ENCODE peak calls at places on chromosomes 12 and 14, in six cellular contexts. One of them, this sample, is unnamed.

GRCh38 chr12:104190151-104190550 is 25.4 kb upstream of the TXNRD1 start:
- DNase-seq in prostate gland: no peak
- DNase-seq in left ventricle myocardium inferior: no peak
- DNase-seq in upper lobe of right lung: no peak
- DNase-seq in lower lobe of right lung: no peak
- DNase-seq in brain microvascular endothelial cell: no peak
- DNase-seq in this sample: no peak

GRCh38 chr14:94650806-94651805 is 38.9 kb downstream of the SERPINA3 start:
- DNase-seq in prostate gland: no peak
- DNase-seq in brain microvascular endothelial cell: no peak
- DNase-seq in left ventricle myocardium inferior: no peak
- DNase-seq in lower lobe of right lung: no peak
- DNase-seq in upper lobe of right lung: no peak
- DNase-seq in this sample: no peak

GRCh38 chr12:100733817-100734593 is 60.6 kb upstream of the ANO4 start:
- DNase-seq in left ventricle myocardium inferior: no peak
- DNase-seq in brain microvascular endothelial cell: no peak
- DNase-seq in prostate gland: no peak
- DNase-seq in lower lobe of right lung: no peak
- DNase-seq in upper lobe of right lung: no peak
- DNase-seq in this sample: no peak

GRCh38 chr14:81275995-81276698 is 55.4 kb upstream of the GTF2A1 start:
- DNase-seq in left ventricle myocardium inferior: no peak
- DNase-seq in upper lobe of right lung: no peak
- DNase-seq in prostate gland: no peak
- DNase-seq in lower lobe of right lung: no peak
- DNase-seq in brain microvascular endothelial cell: no peak
- DNase-seq in this sample: peak; percentile 70

GRCh38 chr14:21070610-21071224 is 613 bp downstream of the ARHGEF40 start:
- DNase-seq in left ventricle myocardium inferior: peak; percentile 59
- DNase-seq in brain microvascular endothelial cell: peak; percentile 24
- DNase-seq in prostate gland: no peak
- DNase-seq in upper lobe of right lung: no peak
- DNase-seq in lower lobe of right lung: no peak
- DNase-seq in this sample: peak; percentile 52

GRCh38 chr14:104218361-104219180 is 80.2 kb downstream of the KIF26A start:
- DNase-seq in left ventricle myocardium inferior: peak; percentile 10
- DNase-seq in prostate gland: no peak
- DNase-seq in brain microvascular endothelial cell: no peak
- DNase-seq in lower lobe of right lung: peak; percentile 16
- DNase-seq in upper lobe of right lung: peak; percentile 46
- DNase-seq in this sample: peak; percentile 19

GRCh38 chr12:106919910-106920544 is 35.7 kb upstream of the TMEM263 start:
- DNase-seq in upper lobe of right lung: no peak
- DNase-seq in brain microvascular endothelial cell: peak; percentile 30
- DNase-seq in left ventricle myocardium inferior: no peak
- DNase-seq in prostate gland: peak; percentile 11
- DNase-seq in lower lobe of right lung: no peak
- DNase-seq in this sample: peak; percentile 36

GRCh38 chr12:127509066-127509778 is 757.7 kb upstream of the TMEM132C start:
- DNase-seq in left ventricle myocardium inferior: no peak
- DNase-seq in lower lobe of right lung: no peak
- DNase-seq in prostate gland: no peak
- DNase-seq in upper lobe of right lung: no peak
- DNase-seq in brain microvascular endothelial cell: peak; percentile 76
- DNase-seq in this sample: no peak

GRCh38 chr14:58199726-58200479 is at the start of gene ACTR10:
- DNase-seq in lower lobe of right lung: peak; percentile 93
- DNase-seq in left ventricle myocardium inferior: peak; percentile 88
- DNase-seq in upper lobe of right lung: peak; percentile 97
- DNase-seq in prostate gland: peak; percentile 79
- DNase-seq in brain microvascular endothelial cell: peak; percentile 48
- DNase-seq in this sample: peak; percentile 91

GRCh38 chr12:70520847-70521246 is 116.4 kb downstream of the PTPRB start:
- DNase-seq in prostate gland: no peak
- DNase-seq in upper lobe of right lung: no peak
- DNase-seq in lower lobe of right lung: no peak
- DNase-seq in brain microvascular endothelial cell: no peak
- DNase-seq in left ventricle myocardium inferior: no peak
- DNase-seq in this sample: no peak
- TF ChIP-seq CTCF in prostate gland: no peak
- TF ChIP-seq CTCF in upper lobe of right lung: no peak
- TF ChIP-seq CTCF in lower lobe of right lung: no peak
- TF ChIP-seq CTCF in brain microvascular endothelial cell: no peak
- TF ChIP-seq CTCF in left ventricle myocardium inferior: no peak
- TF ChIP-seq CTCF in this sample: no peak

DNA sequence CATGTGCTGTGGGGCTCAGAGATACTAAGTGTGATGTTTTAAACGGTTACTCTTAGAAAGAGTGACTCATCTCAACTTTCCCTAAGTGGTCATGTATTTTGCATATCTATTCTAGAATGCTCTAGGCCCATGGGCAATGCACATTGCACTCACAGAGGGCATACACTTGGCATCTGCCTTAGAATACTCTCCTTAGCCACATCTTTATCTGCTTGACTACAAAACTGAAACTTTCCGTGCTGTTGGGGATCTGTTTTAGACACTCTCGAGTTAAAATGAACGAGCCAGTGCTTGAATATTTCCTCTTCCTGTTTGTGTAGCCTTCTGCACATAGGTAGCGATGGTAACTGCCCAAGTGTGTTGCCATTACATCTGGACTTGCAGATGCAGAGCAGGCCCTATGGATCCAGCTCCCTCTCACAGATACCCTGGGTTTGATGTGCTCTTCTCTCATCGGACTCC is 180.5 kb downstream of the CAND1 start:
- DNase-seq in prostate gland: no peak
- DNase-seq in left ventricle myocardium inferior: no peak
- DNase-seq in upper lobe of right lung: no peak
- DNase-seq in brain microvascular endothelial cell: no peak
- DNase-seq in lower lobe of right lung: no peak
- DNase-seq in this sample: no peak
- H3K27me3 ChIP-seq in prostate gland: no peaks in the 10 kb centered on the region
- H3K27me3 ChIP-seq in left ventricle myocardium inferior: no peaks in the 10 kb centered on the region
- H3K27me3 ChIP-seq in upper lobe of right lung: no peaks in the 10 kb centered on the region
- H3K27me3 ChIP-seq in brain microvascular endothelial cell: no peaks in the 10 kb centered on the region
- H3K27me3 ChIP-seq in lower lobe of right lung: no peaks in the 10 kb centered on the region
- H3K27me3 ChIP-seq in this sample: no peaks in the 10 kb centered on the region

GRCh38 chr14:101559250-101559623 is 2.1 kb upstream of the DIO3 start:
- DNase-seq in brain microvascular endothelial cell: no peak
- DNase-seq in prostate gland: no peak
- DNase-seq in upper lobe of right lung: no peak
- DNase-seq in lower lobe of right lung: peak; percentile 38
- DNase-seq in left ventricle myocardium inferior: no peak
- DNase-seq in this sample: no peak
- H3K4me3 ChIP-seq in brain microvascular endothelial cell: no peak overlapping the region
- H3K4me3 ChIP-seq in prostate gland: peak overlapping the region; percentile 33
- H3K4me3 ChIP-seq in upper lobe of right lung: peak overlapping the region; percentile 51
- H3K4me3 ChIP-seq in lower lobe of right lung: peak overlapping the region; percentile 58
- H3K4me3 ChIP-seq in left ventricle myocardium inferior: peak overlapping the region; percentile 62
- H3K4me3 ChIP-seq in this sample: no peak overlapping the region

GRCh38 chr12:117498256-117498655 is 136.8 kb upstream of the NOS1 start:
- DNase-seq in lower lobe of right lung: no peak
- DNase-seq in brain microvascular endothelial cell: no peak
- DNase-seq in left ventricle myocardium inferior: no peak
- DNase-seq in prostate gland: no peak
- DNase-seq in upper lobe of right lung: no peak
- DNase-seq in this sample: no peak

GRCh38 chr12:117494833-117495714 is 133.6 kb upstream of the NOS1 start:
- DNase-seq in upper lobe of right lung: no peak
- DNase-seq in lower lobe of right lung: no peak
- DNase-seq in brain microvascular endothelial cell: no peak
- DNase-seq in prostate gland: peak; percentile 20
- DNase-seq in left ventricle myocardium inferior: no peak
- DNase-seq in this sample: no peak

GRCh38 chr12:117499759-117500485 is 138.5 kb upstream of the NOS1 start:
- DNase-seq in left ventricle myocardium inferior: no peak
- DNase-seq in prostate gland: no peak
- DNase-seq in upper lobe of right lung: no peak
- DNase-seq in brain microvascular endothelial cell: no peak
- DNase-seq in lower lobe of right lung: no peak
- DNase-seq in this sample: no peak

GRCh38 chr12:117498880-117499279 is 137.5 kb upstream of the NOS1 start:
- DNase-seq in prostate gland: no peak
- DNase-seq in lower lobe of right lung: no peak
- DNase-seq in upper lobe of right lung: no peak
- DNase-seq in brain microvascular endothelial cell: no peak
- DNase-seq in left ventricle myocardium inferior: no peak
- DNase-seq in this sample: no peak

GRCh38 chr12:117497407-117497806 is 136.0 kb upstream of the NOS1 start:
- DNase-seq in prostate gland: no peak
- DNase-seq in upper lobe of right lung: no peak
- DNase-seq in lower lobe of right lung: no peak
- DNase-seq in brain microvascular endothelial cell: no peak
- DNase-seq in left ventricle myocardium inferior: no peak
- DNase-seq in this sample: no peak
- TF ChIP-seq CTCF in prostate gland: no peak
- TF ChIP-seq CTCF in upper lobe of right lung: no peak
- TF ChIP-seq CTCF in lower lobe of right lung: no peak
- TF ChIP-seq CTCF in brain microvascular endothelial cell: no peak
- TF ChIP-seq CTCF in left ventricle myocardium inferior: no peak
- TF ChIP-seq CTCF in this sample: no peak

DNA sequence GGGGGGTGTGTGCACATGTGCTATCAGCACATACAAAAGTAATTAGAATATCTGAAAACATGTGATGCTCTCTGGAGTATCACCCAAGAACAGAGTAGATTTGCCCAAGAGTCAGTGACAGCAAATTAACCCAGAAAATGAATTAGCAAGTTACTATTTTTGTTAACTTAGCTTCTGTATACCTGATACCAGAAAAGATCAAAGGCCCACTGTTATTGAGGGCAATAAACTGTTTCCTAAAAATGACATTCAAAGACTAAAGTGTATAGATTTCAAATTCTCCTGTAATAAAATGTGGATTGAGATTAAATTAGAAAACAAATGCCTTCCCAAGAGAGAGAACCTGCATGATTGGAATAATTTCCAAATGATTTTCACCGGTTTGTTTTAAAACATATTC is 184.7 kb downstream of the MED13L start:
- DNase-seq in prostate gland: no peak
- DNase-seq in lower lobe of right lung: no peak
- DNase-seq in left ventricle myocardium inferior: no peak
- DNase-seq in brain microvascular endothelial cell: no peak
- DNase-seq in upper lobe of right lung: no peak
- DNase-seq in this sample: no peak
- H3K27me3 ChIP-seq in prostate gland: no peaks in the 10 kb centered on the region
- H3K27me3 ChIP-seq in lower lobe of right lung: no peaks in the 10 kb centered on the region
- H3K27me3 ChIP-seq in left ventricle myocardium inferior: no peaks in the 10 kb centered on the region
- H3K27me3 ChIP-seq in brain microvascular endothelial cell: no peaks in the 10 kb centered on the region
- H3K27me3 ChIP-seq in upper lobe of right lung: no peaks in the 10 kb centered on the region
- H3K27me3 ChIP-seq in this sample: no peaks in the 10 kb centered on the region

DNA sequence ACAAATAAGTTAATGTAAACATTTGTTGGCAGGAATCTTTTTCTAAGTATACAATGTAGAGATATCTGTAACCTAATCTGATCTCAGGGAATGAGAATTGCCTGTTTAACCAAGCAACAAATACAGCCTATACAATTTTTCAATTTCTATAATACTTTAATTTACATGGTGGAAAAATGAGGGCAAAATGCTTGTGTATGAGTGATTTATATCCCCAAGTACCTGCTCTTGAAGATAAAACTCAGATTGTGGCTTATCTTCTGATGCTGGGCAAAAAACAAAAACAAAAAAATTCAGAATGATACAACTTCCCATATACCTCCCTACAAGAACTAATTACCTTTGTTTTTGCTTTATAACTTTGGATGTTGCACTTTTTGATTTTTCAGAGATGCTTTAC is 2.2 kb downstream of the CNOT2 start:
- DNase-seq in prostate gland: no peak
- DNase-seq in left ventricle myocardium inferior: no peak
- DNase-seq in lower lobe of right lung: no peak
- DNase-seq in upper lobe of right lung: no peak
- DNase-seq in brain microvascular endothelial cell: no peak
- DNase-seq in this sample: no peak
- H3K4me3 ChIP-seq in prostate gland: no peak overlapping the region
- H3K4me3 ChIP-seq in left ventricle myocardium inferior: no peak overlapping the region
- H3K4me3 ChIP-seq in lower lobe of right lung: peak overlapping the region; percentile 86
- H3K4me3 ChIP-seq in upper lobe of right lung: no peak overlapping the region
- H3K4me3 ChIP-seq in brain microvascular endothelial cell: no peak overlapping the region
- H3K4me3 ChIP-seq in this sample: no peak overlapping the region

DNA sequence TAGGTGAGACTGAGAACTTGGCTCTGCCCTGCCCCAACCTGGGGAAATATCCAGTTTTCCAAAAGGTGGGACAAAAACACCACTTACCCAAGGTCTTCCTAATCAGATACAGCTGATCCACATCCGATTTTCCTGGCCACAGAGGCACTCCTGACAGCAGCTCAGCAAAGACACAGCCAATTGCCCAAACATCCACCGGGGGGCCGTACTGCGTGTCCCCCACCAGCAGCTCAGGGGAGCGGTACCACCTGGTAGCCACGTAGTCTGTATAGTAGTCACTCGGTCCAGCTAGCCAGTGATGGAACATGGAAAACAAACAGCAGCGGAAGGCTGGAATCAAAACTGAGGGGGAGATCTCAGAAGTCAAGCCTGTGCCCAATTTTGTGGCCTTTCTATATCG is 28.8 kb downstream of the DMAC2L start:
- DNase-seq in upper lobe of right lung: no peak
- DNase-seq in lower lobe of right lung: no peak
- DNase-seq in brain microvascular endothelial cell: no peak
- DNase-seq in left ventricle myocardium inferior: no peak
- DNase-seq in prostate gland: no peak
- DNase-seq in this sample: peak; percentile 44
- TF ChIP-seq CTCF in upper lobe of right lung: no peak
- TF ChIP-seq CTCF in lower lobe of right lung: no peak
- TF ChIP-seq CTCF in brain microvascular endothelial cell: peak; percentile 46
- TF ChIP-seq CTCF in left ventricle myocardium inferior: no peak
- TF ChIP-seq CTCF in prostate gland: no peak
- TF ChIP-seq CTCF in this sample: peak; percentile 51

GRCh38 chr12:49963976-49964815 is 2.5 kb downstream of the AQP5 start:
- DNase-seq in lower lobe of right lung: no peak
- DNase-seq in prostate gland: no peak
- DNase-seq in brain microvascular endothelial cell: no peak
- DNase-seq in left ventricle myocardium inferior: no peak
- DNase-seq in upper lobe of right lung: no peak
- DNase-seq in this sample: no peak
- H3K27me3 ChIP-seq in lower lobe of right lung: peaks cover 39% of the 10 kb centered on the region
- H3K27me3 ChIP-seq in prostate gland: no peaks in the 10 kb centered on the region
- H3K27me3 ChIP-seq in brain microvascular endothelial cell: peaks cover 39% of the 10 kb centered on the region
- H3K27me3 ChIP-seq in left ventricle myocardium inferior: peaks cover 62% of the 10 kb centered on the region
- H3K27me3 ChIP-seq in upper lobe of right lung: peaks cover 22% of the 10 kb centered on the region
- H3K27me3 ChIP-seq in this sample: no peaks in the 10 kb centered on the region

This sample was measured in BE2C.